ENCODE peak calls at places on chromosomes 16 and 17, in seven cellular contexts. G, O, P, A, T, X and I are unnamed samples.
A peak's percentile ranks its signal among the peaks of the same experiment; 100 is the strongest.

GRCh38 chr17:41544497-41544896 is 16.4 kb upstream of the KRT19 start:
- DNase-seq in G (no peak), O (peak; percentile 48), P (no peak), A (no peak), T (no peak), X (no peak), I (no peak)

GRCh38 chr17:6853764-6854442 is 22.4 kb upstream of the TEKT1 start:
- DNase-seq in G (no peak), O (no peak), P (no peak), A (no peak), T (no peak), X (no peak), I (no peak)

GRCh38 chr16:67632415-67633172 is 12.3 kb upstream of the CARMIL2 start:
- DNase-seq in G (no peak), O (no peak), P (no peak), A (peak; percentile 58), T (no peak), X (no peak), I (no peak)

GRCh38 chr16:7579454-7579853 is 246.8 kb downstream of the RBFOX1 start:
- DNase-seq in G (no peak), O (no peak), P (no peak), A (no peak), T (no peak), X (no peak), I (no peak)

GRCh38 chr17:63140255-63140654 is 174.2 kb downstream of the TANC2 start:
- DNase-seq in G (no peak), O (no peak), P (no peak), A (no peak), T (no peak), X (no peak), I (no peak)

GRCh38 chr17:80789356-80789902 is 202.2 kb upstream of the CHMP6 start:
- DNase-seq in G (no peak), O (peak; percentile 54), P (no peak), A (no peak), T (peak; percentile 61), X (no peak), I (no peak)

GRCh38 chr17:21165922-21166598 is 39.3 kb downstream of the DHRS7B start:
- DNase-seq in G (no peak), O (no peak), P (no peak), A (peak; percentile 70), T (no peak), X (no peak), I (no peak)

GRCh38 chr17:67411396-67411795 is 34.3 kb downstream of the PITPNC1 start:
- DNase-seq in G (no peak), O (no peak), P (no peak), A (no peak), T (no peak), X (no peak), I (no peak)

GRCh38 chr17:45361976-45362375 is 45.2 kb upstream of the MAP3K14 start:
- DNase-seq in G (no peak), O (no peak), P (no peak), A (no peak), T (no peak), X (no peak), I (no peak)

GRCh38 chr17:73787721-73788051 is 143.4 kb upstream of the SDK2 start:
- DNase-seq in G (no peak), O (no peak), P (no peak), A (no peak), T (no peak), X (no peak), I (no peak)

GRCh38 chr17:79294459-79295071 is 219.9 kb downstream of the ENGASE start:
- DNase-seq in G (peak; percentile 49), O (no peak), P (no peak), A (peak; percentile 67), T (no peak), X (peak; percentile 35), I (peak; percentile 11)

GRCh38 chr17:31052187-31052889 is 42.4 kb upstream of the NF1 start:
- DNase-seq in G (no peak), O (peak; percentile 88), P (no peak), A (peak; percentile 29), T (peak; percentile 84), X (peak; percentile 79), I (peak; percentile 16)

GRCh38 chr17:40014375-40014980 is 762 bp upstream of the CSF3 start:
- DNase-seq in G (no peak), O (no peak), P (peak; percentile 11), A (no peak), T (no peak), X (no peak), I (no peak)

GRCh38 chr16:30052671-30053372 is 12.7 kb upstream of the ALDOA start:
- DNase-seq in G (peak; percentile 92), O (peak; percentile 83), P (peak; percentile 98), A (peak; percentile 94), T (peak; percentile 96), X (peak; percentile 86), I (peak; percentile 80)

GRCh38 chr16:57752581-57753447 is 17.2 kb downstream of the KATNB1 start:
- DNase-seq in G (no peak), O (no peak), P (peak; percentile 67), A (no peak), T (no peak), X (no peak), I (no peak)

GRCh38 chr16:57755726-57756423 is 20.3 kb downstream of the KATNB1 start:
- DNase-seq in G (no peak), O (no peak), P (peak; percentile 67), A (no peak), T (no peak), X (no peak), I (no peak)

GRCh38 chr16:57753448-57754353 is 18.1 kb downstream of the KATNB1 start:
- DNase-seq in G (no peak), O (no peak), P (no peak), A (no peak), T (no peak), X (no peak), I (no peak)

GRCh38 chr16:57755061-57755684 is 19.6 kb downstream of the KATNB1 start:
- DNase-seq in G (no peak), O (no peak), P (peak; percentile 65), A (no peak), T (no peak), X (no peak), I (no peak)

DNA sequence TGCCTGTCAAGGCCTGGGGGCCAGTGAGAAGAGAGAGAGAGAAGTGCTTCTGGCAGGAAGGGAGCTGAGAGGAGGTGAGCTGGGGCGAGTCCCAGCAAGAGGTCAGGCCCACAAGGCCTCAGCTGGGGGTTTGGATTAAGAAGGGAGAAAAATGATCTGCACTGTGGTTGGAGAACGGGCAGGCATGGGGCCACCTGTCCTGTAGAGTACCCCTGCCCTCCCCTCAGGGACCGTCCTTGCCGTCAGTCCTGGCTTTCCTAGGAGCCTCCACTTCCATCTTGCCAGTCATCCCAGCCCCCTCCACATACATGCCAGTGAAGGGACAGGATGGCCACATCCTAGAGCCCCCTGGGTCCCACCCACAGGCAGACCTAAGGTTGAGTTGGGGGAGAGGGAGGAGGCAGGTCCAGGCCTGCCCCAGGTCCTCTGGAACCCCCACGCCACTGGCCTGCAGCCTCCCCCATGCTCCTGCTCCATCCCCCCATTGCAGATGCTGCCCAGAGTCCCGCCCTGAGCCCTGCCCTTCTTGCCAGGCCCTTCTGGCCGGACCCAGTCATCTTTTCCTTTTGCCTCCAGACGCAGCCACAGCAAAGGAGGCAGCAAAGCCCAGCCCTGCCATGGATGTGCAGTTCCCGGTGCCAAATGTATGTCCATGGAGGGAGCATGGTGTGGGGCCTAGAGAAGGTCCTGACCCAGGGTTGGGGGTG is 18.9 kb downstream of the KATNB1 start:
- DNase-seq in G (no peak), O (no peak), P (peak; percentile 58), A (no peak), T (no peak), X (no peak), I (no peak)
- H3K4me1 ChIP-seq in G (no peaks in the 10 kb centered on the region), O (peaks cover 6% of the 10 kb centered on the region), P (peaks cover 10% of the 10 kb centered on the region), A (peaks cover 26% of the 10 kb centered on the region), T (no peaks in the 10 kb centered on the region), X (no peaks in the 10 kb centered on the region), I (no peaks in the 10 kb centered on the region)

GRCh38 chr16:57600952-57601580 is 27.4 kb upstream of the ADGRG1 start:
- DNase-seq in G (no peak), O (no peak), P (no peak), A (no peak), T (peak; percentile 3), X (no peak), I (no peak)
- H3K27ac ChIP-seq in G (peak overlapping the region; percentile 59), O (no peak overlapping the region), P (no peak overlapping the region), A (no peak overlapping the region), T (no peak overlapping the region), X (no peak overlapping the region), I (peak overlapping the region; percentile 57)

GRCh38 chr16:31132979-31133599 is 2.4 kb downstream of the PRSS8 start:
- DNase-seq in G (no peak), O (no peak), P (peak; percentile 63), A (no peak), T (no peak), X (no peak), I (no peak)
- H3K4me3 ChIP-seq in G (no peak overlapping the region), O (no peak overlapping the region), P (peak overlapping the region; percentile 42), A (no peak overlapping the region), T (no peak overlapping the region), X (peak overlapping the region; percentile 62), I (no peak overlapping the region)

DNA sequence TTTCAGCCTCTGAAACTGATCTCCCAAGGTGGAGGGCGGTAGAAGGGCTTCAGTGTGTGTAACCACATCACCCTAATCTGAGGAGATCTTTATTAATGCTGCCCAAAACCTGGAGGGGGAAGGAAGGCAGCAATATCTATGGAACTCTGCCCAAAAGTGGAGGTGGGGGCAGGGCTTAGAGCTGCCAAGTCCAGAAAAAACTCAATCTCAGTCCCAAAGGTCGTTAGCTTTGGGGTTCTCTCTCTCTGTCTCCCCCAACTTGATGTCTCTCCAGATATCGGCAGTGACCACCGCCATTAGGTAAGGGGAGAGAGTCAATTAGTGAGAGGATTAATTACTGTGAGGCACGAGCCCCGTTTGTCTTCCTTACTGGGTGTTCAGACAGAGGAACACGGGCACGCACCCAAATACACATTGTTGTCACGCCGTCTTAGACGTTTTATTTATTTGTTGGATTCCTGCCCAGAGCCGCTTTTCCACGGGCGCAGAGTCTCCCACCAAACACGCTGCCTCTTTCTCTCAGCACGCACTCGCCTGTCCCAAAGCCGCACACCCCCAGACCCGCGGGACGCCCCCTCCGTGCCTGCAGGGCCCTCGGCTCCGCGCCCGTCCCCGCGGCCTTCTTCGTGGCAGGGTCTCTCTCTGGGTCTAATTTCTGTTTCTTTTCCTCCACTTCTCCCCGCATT is 5.4 kb upstream of the LHX1 start:
- DNase-seq in G (no peak), O (no peak), P (no peak), A (no peak), T (no peak), X (peak; percentile 42), I (no peak)
- H3K4me1 ChIP-seq in G (peaks cover 59% of the 10 kb centered on the region), O (peaks cover 21% of the 10 kb centered on the region), P (peaks cover 53% of the 10 kb centered on the region), A (peaks cover 54% of the 10 kb centered on the region), T (peaks cover 53% of the 10 kb centered on the region), X (no peaks in the 10 kb centered on the region), I (peaks cover 59% of the 10 kb centered on the region)

DNA sequence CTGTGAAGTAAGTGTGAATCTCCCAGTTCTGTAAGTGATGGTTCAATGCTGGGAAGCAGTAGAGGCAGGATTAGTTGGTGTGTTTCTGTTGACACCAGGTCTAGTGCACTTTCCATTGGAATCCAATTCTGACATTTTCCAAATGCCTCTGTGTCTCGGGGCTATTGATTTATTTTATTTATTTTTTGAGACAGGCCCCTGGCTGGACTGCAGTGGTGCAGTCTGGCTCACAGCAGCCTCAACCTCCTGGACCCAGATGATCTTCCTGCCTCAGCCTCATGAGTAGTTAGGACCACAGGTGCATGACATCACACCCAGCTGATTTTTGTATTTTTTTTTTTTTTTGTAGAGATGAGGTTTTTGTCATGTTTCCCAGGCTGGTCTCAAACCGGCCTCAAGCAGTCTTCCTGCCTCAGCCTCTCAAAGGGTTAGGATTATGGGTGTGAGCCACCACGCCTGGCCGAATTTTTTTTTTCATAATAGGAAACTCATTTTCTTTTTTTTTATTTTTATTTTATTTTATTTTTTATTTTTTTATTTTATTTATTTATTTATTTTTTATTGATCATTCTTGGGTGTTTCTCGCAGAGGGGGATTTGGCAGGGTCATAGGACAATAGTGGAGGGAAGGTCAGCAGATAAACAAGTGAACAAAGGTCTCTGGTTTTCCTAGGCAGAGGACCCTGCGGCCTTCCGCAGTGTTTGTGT is 61.7 kb downstream of the YPEL2 start:
- DNase-seq in G (no peak), O (no peak), P (no peak), A (no peak), T (no peak), X (no peak), I (no peak)
- H3K27ac ChIP-seq in G (no peak overlapping the region), O (no peak overlapping the region), P (no peak overlapping the region), A (peak overlapping the region; percentile 16), T (no peak overlapping the region), X (no peak overlapping the region), I (no peak overlapping the region)